ENCODE peak calls at places on chromosome 17, in nine cellular contexts. One of them, this sample, is unnamed.

GRCh38 chr17:80485846-80486245 is 9.4 kb upstream of the NPTX1 start:
- DNase-seq in GM18507: no peak
- DNase-seq in ascending aorta: no peak
- DNase-seq in mucosa of gallbladder: no peak
- DNase-seq in naive thymus-derived CD4-positive, alpha-beta T cell: no peak
- DNase-seq in HEK293T: no peak
- DNase-seq in stimulated activated CD8-positive, alpha-beta memory T cell treated with anti-CD3 and anti-CD28 coated beads, Interleukin-12 subunit alpha, Interleukin-12 subunit beta, amount 100 ng/mL, for 1 hour: no peak
- DNase-seq in stimulated activated CD4-positive, alpha-beta T cell treated with anti-CD3 and anti-CD28 coated beads, Interleukin-12 subunit alpha, Interleukin-12 subunit beta, amount 100 ng/mL, for 4 hours: no peak
- DNase-seq in endothelial cell: no peak
- DNase-seq in this sample: no peak

GRCh38 chr17:64502809-64503208 is 3.3 kb downstream of the DDX5 start:
- DNase-seq in GM18507: no peak
- DNase-seq in ascending aorta: no peak
- DNase-seq in mucosa of gallbladder: no peak
- DNase-seq in naive thymus-derived CD4-positive, alpha-beta T cell: no peak
- DNase-seq in HEK293T: no peak
- DNase-seq in stimulated activated CD8-positive, alpha-beta memory T cell treated with anti-CD3 and anti-CD28 coated beads, Interleukin-12 subunit alpha, Interleukin-12 subunit beta, amount 100 ng/mL, for 1 hour: no peak
- DNase-seq in stimulated activated CD4-positive, alpha-beta T cell treated with anti-CD3 and anti-CD28 coated beads, Interleukin-12 subunit alpha, Interleukin-12 subunit beta, amount 100 ng/mL, for 4 hours: no peak
- DNase-seq in endothelial cell: no peak
- DNase-seq in this sample: no peak

GRCh38 chr17:64638552-64639198 is 23.4 kb downstream of the SMURF2 start:
- DNase-seq in GM18507: no peak
- DNase-seq in ascending aorta: no peak
- DNase-seq in mucosa of gallbladder: no peak
- DNase-seq in naive thymus-derived CD4-positive, alpha-beta T cell: no peak
- DNase-seq in HEK293T: no peak
- DNase-seq in stimulated activated CD8-positive, alpha-beta memory T cell treated with anti-CD3 and anti-CD28 coated beads, Interleukin-12 subunit alpha, Interleukin-12 subunit beta, amount 100 ng/mL, for 1 hour: no peak
- DNase-seq in stimulated activated CD4-positive, alpha-beta T cell treated with anti-CD3 and anti-CD28 coated beads, Interleukin-12 subunit alpha, Interleukin-12 subunit beta, amount 100 ng/mL, for 4 hours: no peak
- DNase-seq in endothelial cell: no peak
- DNase-seq in this sample: no peak

GRCh38 chr17:34816806-34817205 is 144.5 kb downstream of the CCT6B start:
- DNase-seq in GM18507: no peak
- DNase-seq in ascending aorta: no peak
- DNase-seq in mucosa of gallbladder: no peak
- DNase-seq in naive thymus-derived CD4-positive, alpha-beta T cell: no peak
- DNase-seq in HEK293T: no peak
- DNase-seq in stimulated activated CD8-positive, alpha-beta memory T cell treated with anti-CD3 and anti-CD28 coated beads, Interleukin-12 subunit alpha, Interleukin-12 subunit beta, amount 100 ng/mL, for 1 hour: no peak
- DNase-seq in stimulated activated CD4-positive, alpha-beta T cell treated with anti-CD3 and anti-CD28 coated beads, Interleukin-12 subunit alpha, Interleukin-12 subunit beta, amount 100 ng/mL, for 4 hours: no peak
- DNase-seq in endothelial cell: no peak
- DNase-seq in this sample: no peak

GRCh38 chr17:34067009-34067408 is 188.1 kb upstream of the CCL2 start:
- DNase-seq in GM18507: no peak
- DNase-seq in ascending aorta: no peak
- DNase-seq in mucosa of gallbladder: no peak
- DNase-seq in naive thymus-derived CD4-positive, alpha-beta T cell: no peak
- DNase-seq in HEK293T: no peak
- DNase-seq in stimulated activated CD8-positive, alpha-beta memory T cell treated with anti-CD3 and anti-CD28 coated beads, Interleukin-12 subunit alpha, Interleukin-12 subunit beta, amount 100 ng/mL, for 1 hour: no peak
- DNase-seq in stimulated activated CD4-positive, alpha-beta T cell treated with anti-CD3 and anti-CD28 coated beads, Interleukin-12 subunit alpha, Interleukin-12 subunit beta, amount 100 ng/mL, for 4 hours: no peak
- DNase-seq in endothelial cell: no peak
- DNase-seq in this sample: no peak

GRCh38 chr17:53470626-53471025 is 352.1 kb upstream of the KIF2B start:
- DNase-seq in GM18507: no peak
- DNase-seq in ascending aorta: no peak
- DNase-seq in mucosa of gallbladder: no peak
- DNase-seq in naive thymus-derived CD4-positive, alpha-beta T cell: no peak
- DNase-seq in HEK293T: no peak
- DNase-seq in stimulated activated CD8-positive, alpha-beta memory T cell treated with anti-CD3 and anti-CD28 coated beads, Interleukin-12 subunit alpha, Interleukin-12 subunit beta, amount 100 ng/mL, for 1 hour: no peak
- DNase-seq in stimulated activated CD4-positive, alpha-beta T cell treated with anti-CD3 and anti-CD28 coated beads, Interleukin-12 subunit alpha, Interleukin-12 subunit beta, amount 100 ng/mL, for 4 hours: no peak
- DNase-seq in endothelial cell: no peak
- DNase-seq in this sample: no peak

GRCh38 chr17:79747508-79748295 is 17.0 kb downstream of the ENPP7 start:
- DNase-seq in GM18507: no peak
- DNase-seq in ascending aorta: no peak
- DNase-seq in mucosa of gallbladder: no peak
- DNase-seq in naive thymus-derived CD4-positive, alpha-beta T cell: no peak
- DNase-seq in HEK293T: no peak
- DNase-seq in stimulated activated CD8-positive, alpha-beta memory T cell treated with anti-CD3 and anti-CD28 coated beads, Interleukin-12 subunit alpha, Interleukin-12 subunit beta, amount 100 ng/mL, for 1 hour: no peak
- DNase-seq in stimulated activated CD4-positive, alpha-beta T cell treated with anti-CD3 and anti-CD28 coated beads, Interleukin-12 subunit alpha, Interleukin-12 subunit beta, amount 100 ng/mL, for 4 hours: no peak
- DNase-seq in endothelial cell: no peak
- DNase-seq in this sample: no peak

GRCh38 chr17:43540821-43541674 is 5.1 kb downstream of the ETV4 start:
- DNase-seq in GM18507: no peak
- DNase-seq in ascending aorta: no peak
- DNase-seq in mucosa of gallbladder: no peak
- DNase-seq in naive thymus-derived CD4-positive, alpha-beta T cell: no peak
- DNase-seq in HEK293T: no peak
- DNase-seq in stimulated activated CD8-positive, alpha-beta memory T cell treated with anti-CD3 and anti-CD28 coated beads, Interleukin-12 subunit alpha, Interleukin-12 subunit beta, amount 100 ng/mL, for 1 hour: no peak
- DNase-seq in stimulated activated CD4-positive, alpha-beta T cell treated with anti-CD3 and anti-CD28 coated beads, Interleukin-12 subunit alpha, Interleukin-12 subunit beta, amount 100 ng/mL, for 4 hours: no peak
- DNase-seq in endothelial cell: no peak
- DNase-seq in this sample: no peak

GRCh38 chr17:53588317-53588716 is 234.4 kb upstream of the KIF2B start:
- DNase-seq in GM18507: no peak
- DNase-seq in ascending aorta: no peak
- DNase-seq in mucosa of gallbladder: no peak
- DNase-seq in naive thymus-derived CD4-positive, alpha-beta T cell: no peak
- DNase-seq in HEK293T: no peak
- DNase-seq in stimulated activated CD8-positive, alpha-beta memory T cell treated with anti-CD3 and anti-CD28 coated beads, Interleukin-12 subunit alpha, Interleukin-12 subunit beta, amount 100 ng/mL, for 1 hour: no peak
- DNase-seq in stimulated activated CD4-positive, alpha-beta T cell treated with anti-CD3 and anti-CD28 coated beads, Interleukin-12 subunit alpha, Interleukin-12 subunit beta, amount 100 ng/mL, for 4 hours: no peak
- DNase-seq in endothelial cell: no peak
- DNase-seq in this sample: no peak

This sample was measured in HT-29.